ENCODE peak calls at places on chromosome 2, in six cellular contexts. P is CD8-positive, alpha-beta T cell; V is choroid plexus epithelial cell; R is cardiac fibroblast; H is HL-60; U is dorsolateral prefrontal cortex. N is an unnamed sample.

GRCh38 chr2:200811336-200812121 is at the start of gene BZW1:
- DNase-seq in R (peak), U (peak), P (peak), V (peak), H (peak), N (peak)

GRCh38 chr2:232787806-232788205 is 11.4 kb upstream of the KCNJ13 start:
- DNase-seq in P (no peak), U (no peak), R (no peak), H (no peak), V (no peak), N (no peak)

GRCh38 chr2:39542523-39542922 is 105.4 kb upstream of the MAP4K3 start:
- DNase-seq in V (no peak), R (no peak), P (no peak), U (no peak), H (no peak), N (no peak)

GRCh38 chr2:209389124-209389523 is 34.7 kb upstream of the MAP2 start:
- DNase-seq in H (no peak), V (no peak), P (no peak), U (no peak), R (no peak), N (no peak)

GRCh38 chr2:101310591-101311389 is 2.3 kb upstream of the RNF149 start:
- DNase-seq in R (no peak), H (no peak), P (no peak), U (no peak), V (no peak), N (no peak)

GRCh38 chr2:8606226-8606625 is 75.6 kb upstream of the ID2 start:
- DNase-seq in U (no peak), V (no peak), H (no peak), P (no peak), R (no peak), N (no peak)

GRCh38 chr2:126506786-126507185 is 149.2 kb upstream of the GYPC start:
- DNase-seq in R (no peak), V (no peak), U (no peak), H (no peak), P (no peak), N (no peak)

GRCh38 chr2:175744000-175744399 is 258.1 kb downstream of the LNPK start:
- DNase-seq in R (no peak), U (no peak), H (no peak), V (peak), P (no peak), N (no peak)

GRCh38 chr2:217743407-217743806 is 259.4 kb downstream of the TNS1 start:
- DNase-seq in H (no peak), V (no peak), U (no peak), R (no peak), P (no peak), N (no peak)

GRCh38 chr2:157789161-157789720 is 86.9 kb downstream of the ACVR1 start:
- DNase-seq in R (no peak), V (no peak), H (no peak), U (no peak), P (no peak), N (no peak)

GRCh38 chr2:181778621-181779195 is 98.4 kb upstream of the NEUROD1 start:
- DNase-seq in P (no peak), U (no peak), R (no peak), V (no peak), H (no peak), N (no peak)

GRCh38 chr2:219557791-219558785 is 13.3 kb downstream of the OBSL1 start:
- DNase-seq in H (no peak), U (no peak), V (no peak), P (no peak), R (no peak), N (no peak)

GRCh38 chr2:135820003-135820618 is 16.9 kb downstream of the LCT start:
- DNase-seq in R (no peak), P (peak), U (no peak), H (no peak), V (peak), N (peak)

GRCh38 chr2:171958475-171958874 is 36.2 kb downstream of the HAT1 start:
- DNase-seq in U (no peak), H (peak), V (peak), P (no peak), R (peak), N (no peak)

GRCh38 chr2:8118940-8119781 is 562.7 kb upstream of the ID2 start:
- DNase-seq in H (no peak), P (no peak), V (no peak), U (no peak), R (no peak), N (no peak)

GRCh38 chr2:221546505-221547225 is 25.4 kb downstream of the EPHA4 start:
- DNase-seq in P (no peak), V (no peak), H (no peak), U (no peak), R (no peak), N (no peak)

GRCh38 chr2:237131749-237132148 is 46.1 kb downstream of the COPS8 start:
- DNase-seq in P (no peak), U (no peak), R (no peak), H (no peak), V (no peak), N (no peak)

GRCh38 chr2:33786881-33787280 is 187.8 kb upstream of the FAM98A start:
- DNase-seq in R (no peak), P (no peak), U (no peak), H (no peak), V (no peak), N (no peak)

GRCh38 chr2:33785201-33786106 is 186.4 kb upstream of the FAM98A start:
- DNase-seq in U (no peak), H (no peak), P (no peak), R (no peak), V (no peak), N (no peak)

GRCh38 chr2:33784488-33784887 is 185.4 kb upstream of the FAM98A start:
- DNase-seq in U (no peak), V (no peak), R (no peak), H (no peak), P (no peak), N (no peak)

GRCh38 chr2:33777791-33778190 is 178.7 kb upstream of the FAM98A start:
- DNase-seq in H (no peak), V (no peak), R (no peak), P (no peak), U (no peak), N (no peak)

DNA sequence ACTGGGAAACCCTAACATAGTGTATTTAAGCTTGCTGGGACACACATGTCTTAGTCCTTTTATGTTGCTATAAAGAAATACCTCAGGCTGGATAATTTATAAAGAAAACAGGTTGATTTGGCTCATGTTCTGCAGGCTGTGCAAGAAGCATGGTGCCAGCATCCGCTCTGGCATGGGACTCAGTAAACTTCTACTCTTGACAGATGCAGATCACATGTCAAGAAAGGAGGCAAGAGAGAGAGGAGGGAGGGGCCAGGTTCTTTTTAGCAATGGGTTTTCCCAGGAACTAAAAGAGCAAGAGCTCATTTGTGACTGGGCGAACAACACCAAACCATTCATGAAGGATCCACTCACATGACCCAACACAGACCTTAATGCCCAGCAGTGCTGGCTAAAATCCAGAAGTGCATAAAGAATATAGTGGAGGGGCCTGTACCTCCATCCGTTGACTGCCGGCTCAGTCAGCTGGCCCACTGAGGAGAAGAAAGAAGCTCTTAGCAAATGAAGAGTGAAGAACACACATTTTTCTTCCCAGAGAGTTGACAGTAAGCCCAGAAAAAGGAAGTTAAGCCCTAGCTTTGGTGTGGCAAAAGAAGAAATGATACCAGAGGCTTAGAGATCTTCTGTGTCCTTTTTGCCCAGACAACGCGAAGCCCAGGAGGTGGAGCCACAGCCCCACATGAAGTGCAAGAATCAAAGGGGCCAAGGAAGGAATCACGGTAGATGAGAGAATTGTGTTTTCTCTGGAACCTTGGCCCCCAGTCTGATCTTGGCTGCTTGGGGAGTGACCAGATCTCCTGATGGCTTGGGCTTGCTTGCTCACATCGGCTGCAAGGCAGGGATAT is 183.5 kb upstream of the FAM98A start:
- DNase-seq in P (no peak), U (no peak), V (no peak), H (no peak), R (no peak), N (no peak)
- TF ChIP-seq CTCF in P (no peak), U (no peak), V (no peak), H (no peak), R (no peak), N (no peak)

GRCh38 chr2:100114011-100114433 is 28.4 kb downstream of the AFF3 start:
- DNase-seq in U (no peak), V (no peak), R (no peak), H (no peak), P (no peak), N (no peak)
- TF ChIP-seq CTCF in U (no peak), V (no peak), R (no peak), H (no peak), P (no peak), N (no peak)

GRCh38 chr2:85935746-85936208 is 47.0 kb upstream of the ST3GAL5 start:
- DNase-seq in H (no peak), P (no peak), R (peak), U (no peak), V (peak), N (no peak)

GRCh38 chr2:85938456-85938855 is 49.7 kb upstream of the ST3GAL5 start:
- DNase-seq in V (no peak), H (no peak), U (no peak), R (no peak), P (no peak), N (no peak)

GRCh38 chr2:85935170-85935745 is 46.5 kb upstream of the ST3GAL5 start:
- DNase-seq in H (no peak), U (no peak), V (no peak), P (no peak), R (no peak), N (no peak)

GRCh38 chr2:85937069-85937439 is 48.3 kb upstream of the ST3GAL5 start:
- DNase-seq in H (no peak), U (no peak), R (no peak), P (no peak), V (no peak), N (no peak)

DNA sequence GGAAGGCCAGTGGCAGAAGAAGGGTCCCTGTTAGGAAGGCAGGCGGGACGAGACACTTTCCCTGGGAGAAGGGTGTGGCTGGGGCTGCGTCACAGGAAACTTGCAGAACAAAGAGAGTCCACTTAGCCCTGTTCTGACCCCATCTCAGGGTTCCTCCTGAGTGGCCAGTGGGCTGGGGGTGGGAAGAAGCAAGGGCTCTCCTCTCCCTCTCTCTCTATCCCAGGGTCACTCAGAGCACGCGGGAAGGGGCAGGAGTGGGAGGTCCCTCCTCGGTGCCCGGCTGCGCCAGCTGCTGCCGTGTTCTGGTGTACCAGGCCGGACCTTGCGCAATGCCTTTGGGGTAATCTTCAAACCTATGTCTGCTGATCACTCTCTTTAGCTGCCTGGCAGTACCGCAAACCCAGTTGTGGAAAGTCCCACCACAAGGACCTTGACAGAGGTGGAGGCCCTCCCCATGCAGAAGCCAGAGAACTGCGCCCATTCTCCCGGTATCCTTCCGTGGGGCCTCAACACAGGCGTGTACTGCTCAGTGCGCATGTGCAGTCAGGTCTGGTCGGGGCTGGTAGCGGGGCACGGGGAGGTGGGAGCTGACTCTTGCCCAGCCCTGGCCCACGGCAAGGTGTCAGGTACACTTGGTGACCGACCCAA is 47.8 kb upstream of the ST3GAL5 start:
- DNase-seq in P (no peak), U (no peak), R (peak), H (no peak), V (no peak), N (no peak)
- TF ChIP-seq CTCF in P (no peak), U (no peak), R (no peak), H (no peak), V (no peak), N (no peak)

GRCh38 chr2:128169933-128170709 is 79.1 kb downstream of the UGGT1 start:
- DNase-seq in V (no peak), R (no peak), P (no peak), H (no peak), U (no peak), N (no peak)

GRCh38 chr2:128170776-128171175 is 79.8 kb downstream of the UGGT1 start:
- DNase-seq in P (no peak), R (no peak), H (no peak), U (no peak), V (no peak), N (no peak)

GRCh38 chr2:128169497-128169896 is 78.5 kb downstream of the UGGT1 start:
- DNase-seq in U (no peak), V (peak), R (peak), H (peak), P (no peak), N (no peak)

GRCh38 chr2:128169094-128169493 is 78.1 kb downstream of the UGGT1 start:
- DNase-seq in P (no peak), H (no peak), U (no peak), R (no peak), V (no peak), N (no peak)

DNA sequence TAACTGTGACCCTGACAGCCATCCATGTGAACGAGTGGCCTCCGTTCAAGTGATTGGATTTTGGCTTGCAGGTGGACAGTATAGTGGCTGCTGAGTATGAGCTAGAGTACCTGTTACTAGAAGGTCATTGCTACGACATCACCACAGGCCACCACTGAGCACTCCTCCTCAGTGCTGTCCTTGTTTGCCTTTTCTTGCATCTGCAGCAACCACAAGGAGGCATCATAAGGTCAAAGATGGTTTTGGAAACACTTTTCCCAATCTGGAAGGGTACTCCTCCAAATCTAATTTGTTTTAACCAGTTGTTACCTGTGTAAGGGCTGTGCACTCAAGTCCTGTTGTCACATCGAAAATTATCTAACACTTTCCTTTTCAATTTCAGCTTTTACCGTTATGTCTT is 81.2 kb downstream of the UGGT1 start:
- DNase-seq in P (no peak), V (peak), R (no peak), H (no peak), U (no peak), N (no peak)
- TF ChIP-seq CTCF in P (no peak), V (peak), R (peak), H (no peak), U (peak), N (no peak)